ENCODE peak calls at places on chromosomes 16 and 17, in four cellular contexts. S, E, Y and D are unnamed samples.

GRCh38 chr16:56933266-56933619 is 1.3 kb downstream of the HERPUD1 start:
- DNase-seq in Y (no peak), E (no peak), S (no peak), D (no peak)

GRCh38 chr17:50249887-50250286 is 24.4 kb upstream of the TMEM92 start:
- DNase-seq in Y (no peak), S (no peak), E (no peak), D (no peak)

GRCh38 chr17:27825459-27825858 is 25.1 kb upstream of the NOS2 start:
- DNase-seq in S (no peak), E (no peak), Y (no peak), D (no peak)

GRCh38 chr16:21164521-21165168 is 6.2 kb downstream of the LDAF1 start:
- DNase-seq in S (no peak), Y (no peak), E (no peak), D (no peak)

GRCh38 chr17:11719203-11719602 is 120.9 kb downstream of the DNAH9 start:
- DNase-seq in Y (no peak), E (no peak), S (no peak), D (no peak)

GRCh38 chr16:70548936-70549335 is 25.3 kb downstream of the SF3B3 start:
- DNase-seq in S (no peak), E (peak; percentile 22), Y (no peak), D (no peak)

GRCh38 chr17:1577186-1577585 is 14.6 kb upstream of the PITPNA start:
- DNase-seq in Y (peak; percentile 66), S (peak; percentile 85), E (peak; percentile 77), D (peak; percentile 55)

GRCh38 chr16:66927012-66927436 is 1.7 kb upstream of the RRAD start:
- DNase-seq in S (no peak), E (peak; percentile 39), Y (peak; percentile 61), D (peak; percentile 65)

GRCh38 chr17:68182940-68183551 is 64.8 kb upstream of the AMZ2 start:
- DNase-seq in S (no peak), Y (no peak), E (peak; percentile 73), D (no peak)

GRCh38 chr16:7976125-7976524 is 614.2 kb downstream of the TMEM114 start:
- DNase-seq in Y (no peak), E (no peak), S (no peak), D (no peak)

GRCh38 chr17:58331815-58332719 is 3.5 kb upstream of the TSPOAP1 start:
- DNase-seq in Y (no peak), S (no peak), E (no peak), D (no peak)

GRCh38 chr17:27593857-27594255 is 37.1 kb upstream of the LGALS9 start:
- DNase-seq in S (no peak), Y (no peak), E (no peak), D (no peak)

GRCh38 chr17:19753661-19754463 is 5.8 kb upstream of the ALDH3A1 start:
- DNase-seq in S (no peak), Y (no peak), E (peak; percentile 88), D (no peak)

GRCh38 chr17:8885968-8886674 is 18.6 kb upstream of the PIK3R6 start:
- DNase-seq in E (no peak), S (no peak), Y (no peak), D (no peak)

GRCh38 chr17:63826468-63827001 is 696 bp upstream of the PSMC5 start:
- DNase-seq in E (peak; percentile 33), Y (no peak), S (no peak), D (no peak)

GRCh38 chr16:11396241-11397048 is 51.2 kb downstream of the RMI2 start:
- DNase-seq in Y (no peak), E (peak; percentile 76), S (peak; percentile 21), D (no peak)

GRCh38 chr16:48287239-48287638 is 39.9 kb upstream of the ABCC11 start:
- DNase-seq in Y (no peak), E (no peak), S (no peak), D (no peak)

GRCh38 chr16:85437161-85438052 is 175.7 kb upstream of the GSE1 start:
- DNase-seq in S (no peak), E (no peak), Y (no peak), D (no peak)

GRCh38 chr17:27579897-27580321 is 51.1 kb upstream of the LGALS9 start:
- DNase-seq in S (no peak), Y (no peak), E (peak; percentile 11), D (no peak)

GRCh38 chr16:720507-720989 is 398 bp upstream of the ANTKMT start:
- DNase-seq in Y (no peak), S (no peak), E (peak; percentile 50), D (no peak)

GRCh38 chr16:27235938-27236245 is 32.6 kb downstream of the KDM8 start:
- DNase-seq in S (no peak), Y (no peak), E (no peak), D (no peak)

GRCh38 chr17:60354223-60354622 is 37.7 kb downstream of the USP32 start:
- DNase-seq in S (no peak), Y (peak; percentile 51), E (peak; percentile 92), D (peak; percentile 59)

GRCh38 chr16:3816326-3816725 is 64.2 kb downstream of the CREBBP start:
- DNase-seq in Y (no peak), E (no peak), S (no peak), D (no peak)

GRCh38 chr17:58991718-58992331 is 114.9 kb downstream of the TRIM37 start:
- DNase-seq in S (no peak), E (peak; percentile 14), Y (no peak), D (peak; percentile 70)

GRCh38 chr16:31486036-31486435 is 3.1 kb downstream of the SLC5A2 start:
- DNase-seq in Y (no peak), E (no peak), S (no peak), D (no peak)

GRCh38 chr16:74608944-74609343 is 2.0 kb upstream of the GLG1 start:
- DNase-seq in E (no peak), Y (no peak), S (no peak), D (no peak)

GRCh38 chr16:84726670-84727467 is 27.1 kb downstream of the USP10 start:
- DNase-seq in S (no peak), E (no peak), Y (no peak), D (no peak)

GRCh38 chr16:85438981-85439639 is 174.0 kb upstream of the GSE1 start:
- DNase-seq in S (no peak), Y (no peak), E (no peak), D (no peak)

GRCh38 chr17:50618941-50619340 is 15.7 kb upstream of the ABCC3 start:
- DNase-seq in E (no peak), S (no peak), Y (no peak), D (no peak)

GRCh38 chr16:69501956-69502457 is 63.8 kb upstream of the NFAT5 start:
- DNase-seq in Y (no peak), E (no peak), S (no peak), D (no peak)

GRCh38 chr16:67248401-67249177 is at the start of gene SLC9A5:
- DNase-seq in E (no peak), S (no peak), Y (no peak), D (no peak)

GRCh38 chr16:8831450-8832382 is 34.1 kb downstream of the PMM2 start:
- DNase-seq in Y (no peak), S (no peak), E (no peak), D (no peak)

GRCh38 chr16:77374384-77374783 is 60.5 kb downstream of the ADAMTS18 start:
- DNase-seq in S (no peak), Y (no peak), E (peak; percentile 59), D (no peak)

GRCh38 chr17:38444151-38444550 is 15.9 kb downstream of the ARHGAP23 start:
- DNase-seq in S (no peak), E (peak; percentile 69), Y (no peak), D (no peak)

GRCh38 chr17:42814633-42815399 is 9.3 kb downstream of the BECN1 start:
- DNase-seq in S (no peak), Y (no peak), E (no peak), D (peak; percentile 57)
- H3K4me3 ChIP-seq in S (no peak overlapping the region), Y (no peak overlapping the region), E (no peak overlapping the region), D (no peak overlapping the region)

GRCh38 chr16:49528035-49528434 is 154.4 kb downstream of the C16orf78 start:
- DNase-seq in E (peak; percentile 1), S (no peak), Y (no peak), D (no peak)

GRCh38 chr16:49526966-49527365 is 153.4 kb downstream of the C16orf78 start:
- DNase-seq in S (no peak), E (no peak), Y (no peak), D (no peak)

GRCh38 chr16:49528564-49529150 is 155.1 kb downstream of the C16orf78 start:
- DNase-seq in Y (no peak), S (no peak), E (no peak), D (no peak)

GRCh38 chr16:49529646-49530045 is 156.0 kb downstream of the C16orf78 start:
- DNase-seq in E (no peak), Y (no peak), S (no peak), D (no peak)

DNA sequence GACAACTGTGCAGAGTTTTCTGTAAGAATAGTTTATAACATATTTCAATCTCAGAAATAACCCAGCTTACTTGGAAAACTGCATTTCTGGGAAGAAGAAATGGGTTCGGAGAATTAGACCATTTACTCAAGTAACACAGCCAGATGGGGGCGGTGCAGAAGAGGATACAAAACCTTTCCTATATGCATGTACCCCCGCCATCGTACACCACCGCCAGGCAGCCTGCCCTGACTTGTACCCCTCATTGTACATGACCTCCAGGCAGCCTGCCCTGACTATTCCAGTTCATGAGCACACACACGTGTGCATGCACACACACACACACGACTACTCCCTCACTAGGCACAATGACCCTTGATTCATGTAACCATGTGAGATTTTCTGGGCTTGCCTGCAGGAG is 154.0 kb downstream of the C16orf78 start:
- DNase-seq in E (no peak), S (no peak), Y (no peak), D (no peak)
- H3K4me3 ChIP-seq in E (no peak overlapping the region), S (peak overlapping the region; percentile 64), Y (no peak overlapping the region), D (no peak overlapping the region)

GRCh38 chr17:34252138-34252889 is 2.8 kb upstream of the CCL2 start:
- DNase-seq in E (no peak), S (peak; percentile 86), Y (no peak), D (peak; percentile 84)
- H3K4me3 ChIP-seq in E (no peak overlapping the region), S (peak overlapping the region; percentile 2), Y (no peak overlapping the region), D (no peak overlapping the region)

GRCh38 chr17:44384823-44385286 is 4.6 kb downstream of the ITGA2B start:
- DNase-seq in E (no peak), Y (no peak), S (no peak), D (no peak)

GRCh38 chr17:44387773-44388172 is 1.7 kb downstream of the ITGA2B start:
- DNase-seq in E (no peak), S (no peak), Y (no peak), D (no peak)

GRCh38 chr17:44384281-44384822 is 5.1 kb downstream of the ITGA2B start:
- DNase-seq in S (no peak), E (no peak), Y (no peak), D (no peak)

GRCh38 chr17:44385287-44386181 is 3.9 kb downstream of the ITGA2B start:
- DNase-seq in S (no peak), Y (peak; percentile 22), E (peak; percentile 87), D (no peak)

DNA sequence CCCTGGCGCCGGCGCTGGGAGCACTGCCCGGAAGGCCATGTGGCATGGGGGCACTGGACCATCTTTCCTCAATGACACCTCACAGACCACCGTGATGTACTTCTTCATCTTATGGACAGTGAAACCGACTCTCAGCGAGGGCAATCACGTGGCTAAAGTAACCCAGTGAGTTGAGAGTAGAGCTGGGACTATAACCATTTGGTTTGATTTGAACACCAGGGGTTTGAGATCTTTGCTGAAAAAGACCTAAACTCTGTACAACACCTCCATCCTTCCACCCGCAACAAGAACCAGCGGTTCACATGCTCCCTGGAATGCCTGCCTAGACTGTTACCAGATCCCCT is 3.3 kb downstream of the ITGA2B start:
- DNase-seq in S (no peak), E (no peak), Y (no peak), D (no peak)
- H3K4me3 ChIP-seq in S (peak overlapping the region; percentile 72), E (peak overlapping the region; percentile 82), Y (peak overlapping the region; percentile 48), D (peak overlapping the region; percentile 62)